ENCODE peak calls at places on chromosomes 7 and 10, in seven cellular contexts. C, S, J, B, Z, M and R are unnamed samples.

GRCh38 chr10:103798511-103798910 is 56.9 kb downstream of the SH3PXD2A start:
- DNase-seq in M (no peak), B (no peak), C (no peak), S (peak; percentile 28), J (no peak), Z (no peak), R (no peak)

GRCh38 chr7:142587578-142588191 is 161.6 kb upstream of the PRSS1 start:
- DNase-seq in B (peak; percentile 63), J (peak; percentile 82), C (no peak), M (peak; percentile 85), S (no peak), Z (no peak), R (no peak)

GRCh38 chr10:51651063-51651462 is 48.3 kb downstream of the CSTF2T start:
- DNase-seq in J (peak; percentile 70), Z (no peak), B (no peak), C (no peak), S (no peak), M (peak; percentile 34), R (no peak)

GRCh38 chr10:59633063-59633462 is 76.6 kb downstream of the SLC16A9 start:
- DNase-seq in B (no peak), S (no peak), Z (no peak), M (no peak), J (no peak), C (no peak), R (no peak)

GRCh38 chr10:14532473-14533251 is 201.9 kb upstream of the FRMD4A start:
- DNase-seq in Z (no peak), C (peak; percentile 68), J (peak; percentile 89), M (no peak), S (no peak), B (peak; percentile 88), R (no peak)

GRCh38 chr10:89085153-89085552 is 94.6 kb downstream of the FAS start:
- DNase-seq in C (no peak), S (no peak), J (no peak), B (no peak), Z (no peak), M (no peak), R (no peak)

GRCh38 chr10:127398140-127398966 is 150.8 kb upstream of the NPS start:
- DNase-seq in M (peak; percentile 9), C (no peak), Z (no peak), B (no peak), S (no peak), J (peak; percentile 18), R (no peak)

GRCh38 chr10:90805211-90805610 is 52.6 kb downstream of the HTR7 start:
- DNase-seq in M (no peak), C (no peak), Z (no peak), B (no peak), J (no peak), S (no peak), R (no peak)

GRCh38 chr10:127374901-127375300 is 174.2 kb upstream of the NPS start:
- DNase-seq in B (no peak), Z (no peak), C (no peak), S (no peak), J (no peak), M (no peak), R (no peak)

DNA sequence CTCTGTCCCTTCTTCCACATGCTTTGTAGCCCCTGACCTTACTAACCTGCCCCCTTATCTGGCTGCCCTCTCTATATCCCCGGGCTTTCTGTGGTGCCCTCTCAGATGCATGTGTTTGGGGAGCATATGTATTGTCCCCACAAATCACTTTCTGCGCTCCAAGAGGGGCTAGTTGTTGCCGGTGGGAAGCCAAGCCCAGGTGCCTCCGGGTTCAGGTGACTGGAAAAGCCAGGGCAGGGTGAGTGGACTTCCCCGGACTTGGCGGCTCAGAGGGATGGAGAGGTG is 7.1 kb downstream of the LBX1 start:
- DNase-seq in S (no peak), M (no peak), Z (no peak), B (no peak), C (no peak), J (no peak), R (no peak)
- H3K27me3 ChIP-seq in S (peaks cover 49% of the 10 kb centered on the region), M (peaks cover 100% of the 10 kb centered on the region), Z (peaks cover 19% of the 10 kb centered on the region), B (peaks cover 22% of the 10 kb centered on the region), C (peaks cover 100% of the 10 kb centered on the region), J (peaks cover 76% of the 10 kb centered on the region), R (peaks cover 100% of the 10 kb centered on the region)

GRCh38 chr7:25395976-25396375 is 167.7 kb upstream of the NPVF start:
- DNase-seq in Z (no peak), C (no peak), M (no peak), B (no peak), J (no peak), S (no peak), R (no peak)
- TF ChIP-seq CTCF in Z (no peak), C (no peak), M (no peak), B (no peak), J (no peak), S (no peak), R (no peak)

GRCh38 chr7:43508434-43508833 is 74.5 kb upstream of the STK17A start:
- DNase-seq in B (no peak), S (no peak), M (no peak), Z (no peak), J (no peak), C (no peak), R (no peak)

GRCh38 chr7:43502941-43503340 is 80.0 kb upstream of the STK17A start:
- DNase-seq in Z (no peak), C (no peak), M (no peak), J (no peak), B (no peak), S (no peak), R (no peak)

GRCh38 chr7:43506460-43506859 is 76.4 kb upstream of the STK17A start:
- DNase-seq in S (no peak), J (no peak), Z (no peak), C (no peak), B (no peak), M (no peak), R (no peak)

GRCh38 chr7:43501881-43502280 is 81.0 kb upstream of the STK17A start:
- DNase-seq in M (peak; percentile 65), S (no peak), C (no peak), J (no peak), Z (no peak), B (no peak), R (no peak)

DNA sequence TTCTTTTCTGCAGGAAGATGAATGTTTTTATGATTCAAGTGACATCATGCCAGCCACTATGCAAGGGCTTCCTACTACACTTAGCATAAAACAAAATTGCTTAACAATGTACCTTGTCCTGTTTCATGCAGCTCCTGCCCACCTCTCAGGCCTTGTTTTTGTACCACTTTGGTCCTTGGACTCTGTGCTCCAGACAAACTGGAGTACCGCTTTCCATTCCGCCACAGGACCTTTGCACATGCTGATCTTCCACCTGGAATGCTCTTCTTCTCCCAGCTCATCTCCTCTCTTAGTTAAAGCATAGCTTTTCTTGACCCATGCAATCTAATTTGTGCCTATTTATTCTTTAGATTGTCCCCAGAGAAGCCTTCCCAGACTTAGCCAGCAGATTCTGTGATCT is 77.5 kb upstream of the STK17A start:
- DNase-seq in S (no peak), C (no peak), B (no peak), J (no peak), Z (no peak), M (no peak), R (no peak)
- H3K27me3 ChIP-seq in S (no peaks in the 10 kb centered on the region), C (no peaks in the 10 kb centered on the region), B (no peaks in the 10 kb centered on the region), J (no peaks in the 10 kb centered on the region), Z (peaks cover 16% of the 10 kb centered on the region), M (no peaks in the 10 kb centered on the region), R (no peaks in the 10 kb centered on the region)

DNA sequence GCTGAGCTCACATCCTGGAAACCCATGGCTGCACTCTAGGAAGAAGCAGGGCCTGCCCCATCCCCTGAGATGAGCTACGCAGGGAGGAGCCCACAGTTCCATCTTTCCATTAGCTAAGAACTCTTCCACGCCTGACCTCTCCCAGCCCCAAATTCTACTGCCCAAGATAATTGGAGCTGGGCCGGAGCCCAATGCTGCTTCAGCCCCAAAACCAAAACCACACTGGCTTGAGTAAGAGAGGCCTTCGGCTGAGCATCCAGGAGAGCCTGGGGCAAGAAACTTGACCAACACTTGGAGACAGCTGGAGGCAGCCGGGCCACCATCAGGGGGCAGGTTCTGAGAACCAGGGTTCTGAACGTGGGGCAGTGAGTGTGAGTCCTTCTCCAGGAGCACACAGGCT is 116.1 kb upstream of the ZMIZ1 start:
- DNase-seq in B (no peak), M (peak; percentile 91), S (no peak), Z (no peak), C (no peak), J (no peak), R (no peak)
- TF ChIP-seq CTCF in B (no peak), M (peak; percentile 35), S (no peak), Z (no peak), C (no peak), J (no peak), R (no peak)

DNA sequence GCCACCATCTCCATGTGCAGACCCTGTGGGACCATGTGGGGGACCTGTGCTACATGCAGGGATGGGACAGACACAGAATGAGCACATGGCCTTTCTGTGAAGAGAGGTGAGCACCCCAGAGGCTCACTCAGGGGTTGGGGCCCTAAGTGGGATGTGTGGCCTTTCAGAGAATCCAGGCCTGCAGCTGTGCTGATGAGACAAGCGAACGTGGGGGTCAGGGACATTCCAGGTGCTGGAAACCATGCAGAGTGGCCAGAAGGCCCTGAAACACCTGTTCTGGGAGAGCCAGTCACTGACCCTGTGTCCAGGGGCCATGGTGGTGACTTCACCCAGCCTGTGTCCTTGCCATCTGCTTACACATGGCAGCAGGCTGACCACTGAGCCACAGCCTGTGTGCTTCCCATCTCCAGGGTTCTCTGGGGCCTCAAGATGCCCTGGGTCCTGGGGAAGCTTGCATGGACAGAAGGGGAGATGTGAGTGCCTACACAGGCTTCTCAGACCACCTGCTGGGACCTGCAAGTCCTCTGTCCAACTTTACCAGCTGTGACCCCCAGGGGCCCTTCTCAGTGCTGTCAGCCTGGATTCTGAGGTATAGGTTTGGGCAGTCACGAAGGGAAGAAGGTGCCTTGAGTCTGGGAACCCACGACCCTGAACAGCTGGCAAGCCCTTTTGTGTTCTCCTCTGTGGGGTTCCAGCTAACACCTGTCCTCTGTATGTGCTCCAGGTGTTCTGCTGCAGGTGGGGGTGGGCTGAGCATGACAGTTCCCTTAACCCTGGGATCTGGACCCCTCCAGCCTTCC is 17.6 kb downstream of the RAMP3 start:
- DNase-seq in B (peak; percentile 2), S (no peak), C (no peak), M (no peak), Z (no peak), J (no peak), R (peak; percentile 16)
- H3K27me3 ChIP-seq in B (no peaks in the 10 kb centered on the region), S (no peaks in the 10 kb centered on the region), C (no peaks in the 10 kb centered on the region), M (no peaks in the 10 kb centered on the region), Z (no peaks in the 10 kb centered on the region), J (no peaks in the 10 kb centered on the region), R (no peaks in the 10 kb centered on the region)

DNA sequence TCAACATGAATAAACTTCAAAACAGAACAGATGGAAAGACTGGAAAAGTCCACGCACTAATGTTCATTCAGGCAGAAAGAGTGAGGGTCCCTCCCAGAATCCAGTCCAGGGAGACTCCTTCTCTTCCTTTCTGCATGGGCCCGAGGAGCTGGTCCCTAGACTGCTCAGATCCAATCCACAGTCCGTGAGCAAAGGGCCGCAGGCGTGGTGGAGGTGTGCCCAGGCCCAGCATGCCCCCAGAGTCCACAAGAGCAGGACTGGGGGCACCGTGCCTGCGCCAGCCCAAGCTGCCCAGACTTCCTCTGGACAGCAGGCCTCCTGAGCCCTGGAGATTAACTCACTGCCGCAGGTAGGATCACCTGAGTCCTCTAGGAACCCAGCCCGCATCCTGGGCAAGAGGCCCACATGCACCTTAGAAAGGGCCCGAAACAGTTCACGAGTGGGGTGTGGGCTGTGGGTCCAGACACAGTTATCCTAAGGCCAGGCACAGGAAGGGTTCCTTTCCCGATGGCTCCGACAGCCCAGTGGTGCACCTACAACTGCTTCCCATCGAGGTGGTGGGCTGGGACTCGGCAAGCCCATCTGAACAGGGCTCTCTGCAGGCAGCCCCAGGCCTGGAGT is 531.0 kb downstream of the DNAJB6 start:
- DNase-seq in Z (no peak), S (no peak), M (no peak), J (no peak), C (no peak), B (no peak), R (no peak)
- TF ChIP-seq CTCF in Z (no peak), S (no peak), M (no peak), J (no peak), C (no peak), B (no peak), R (no peak)

GRCh38 chr7:155955367-155955635 is 143.0 kb upstream of the SHH start:
- DNase-seq in B (no peak), J (no peak), M (no peak), S (no peak), C (no peak), Z (no peak), R (no peak)
- H3K27me3 ChIP-seq in B (no peaks in the 10 kb centered on the region), J (peaks cover 7% of the 10 kb centered on the region), M (no peaks in the 10 kb centered on the region), S (no peaks in the 10 kb centered on the region), C (no peaks in the 10 kb centered on the region), Z (no peaks in the 10 kb centered on the region), R (no peaks in the 10 kb centered on the region)